ENCODE peak calls at places on chromosomes 6 and 20, in five cellular contexts. M is ovary; P is neural progenitor cell; C is naive thymus-derived CD4-positive, alpha-beta T cell; T is fibroblast of lung. W is an unnamed sample. For H3K4me1 and H3K9me3, the result is how much of the 10 kb centered on the place peaks cover.

GRCh38 chr6:35445691-35446090 is 6.4 kb upstream of the FANCE start:
- DNase-seq in M (no peak), P (no peak), C (no peak), T (no peak), W (no peak)

GRCh38 chr20:9491324-9491723 is 23.1 kb upstream of the LAMP5 start:
- DNase-seq in M (no peak), P (no peak), C (no peak), T (no peak), W (no peak)

GRCh38 chr20:56359212-56360132 is 698 bp downstream of the FAM210B start:
- DNase-seq in M (peak), P (peak), C (no peak), T (peak), W (peak)

GRCh38 chr6:167512926-167513325 is 188.0 kb downstream of the TTLL2 start:
- DNase-seq in M (no peak), P (no peak), C (no peak), T (no peak), W (no peak)

GRCh38 chr20:19013907-19014306 is 198.5 kb upstream of the SLC24A3 start:
- DNase-seq in M (no peak), P (no peak), C (no peak), T (no peak), W (no peak)

GRCh38 chr6:142384455-142385332 is 82.9 kb downstream of the ADGRG6 start:
- DNase-seq in M (no peak), P (no peak), C (no peak), T (peak), W (peak)

GRCh38 chr6:156854466-156855161 is 77.4 kb downstream of the ARID1B start:
- DNase-seq in M (no peak), P (no peak), C (no peak), T (no peak), W (no peak)

GRCh38 chr20:64232794-64233193 is 22.8 kb upstream of the PCMTD2 start:
- DNase-seq in M (peak), P (no peak), C (no peak), T (no peak), W (no peak)

GRCh38 chr20:36093025-36093803 is 61.3 kb upstream of the EPB41L1 start:
- DNase-seq in M (peak), P (peak), C (peak), T (peak), W (peak)

GRCh38 chr20:62557425-62557824 is 81.6 kb upstream of the GATA5 start:
- DNase-seq in M (no peak), P (no peak), C (no peak), T (no peak), W (no peak)

GRCh38 chr6:2021713-2022125 is 223.7 kb downstream of the GMDS start:
- DNase-seq in M (peak), P (peak), C (no peak), T (peak), W (peak)

GRCh38 chr6:54801669-54802068 is 44.9 kb upstream of the FAM83B start:
- DNase-seq in M (no peak), P (no peak), C (no peak), T (peak), W (peak)

GRCh38 chr20:8018928-8019177 is 708 bp downstream of the TMX4 start:
- DNase-seq in M (no peak), P (no peak), C (peak), T (no peak), W (no peak)

GRCh38 chr6:100462396-100462795 is 2.3 kb downstream of the SIM1 start:
- DNase-seq in M (no peak), P (no peak), C (no peak), T (no peak), W (no peak)

GRCh38 chr6:129140571-129140970 is 257.6 kb downstream of the LAMA2 start:
- DNase-seq in M (peak), P (no peak), C (no peak), T (no peak), W (peak)

GRCh38 chr6:138689849-138690248 is 83.7 kb upstream of the CCDC28A start:
- DNase-seq in M (no peak), P (no peak), C (no peak), T (peak), W (no peak)

DNA sequence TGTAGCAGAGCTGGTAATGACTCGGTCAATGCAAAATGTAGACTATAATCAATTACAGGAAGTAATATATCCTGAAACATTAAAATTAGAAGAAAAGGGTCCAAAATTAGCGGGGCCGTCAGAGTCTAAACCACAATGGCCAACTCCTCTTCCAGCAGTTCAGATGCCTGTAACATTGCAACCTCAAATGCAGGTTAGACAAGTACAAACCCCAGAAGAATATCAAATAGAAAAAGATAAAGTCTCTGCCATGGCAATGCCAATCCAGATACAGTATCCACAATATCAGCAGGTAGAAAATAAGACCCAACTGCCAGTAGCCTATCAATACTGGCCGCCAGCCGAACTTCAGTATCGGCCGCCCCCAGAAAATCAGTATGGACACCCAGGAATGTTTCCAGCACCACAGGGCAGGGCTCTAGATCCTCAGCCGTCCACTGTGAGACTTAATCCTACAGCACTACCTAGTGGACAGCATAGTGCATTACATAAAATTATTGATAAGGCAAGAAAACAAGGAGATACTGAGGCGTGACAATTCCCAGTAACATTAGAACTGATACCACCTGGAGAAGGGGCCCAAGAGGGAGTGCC is 158.4 kb downstream of the GPX5 start:
- DNase-seq in M (no peak), P (peak), C (peak), T (peak), W (peak)
- H3K4me3 ChIP-seq in M (no peak), P (no peak), C (no peak), T (no peak), W (no peak)

DNA sequence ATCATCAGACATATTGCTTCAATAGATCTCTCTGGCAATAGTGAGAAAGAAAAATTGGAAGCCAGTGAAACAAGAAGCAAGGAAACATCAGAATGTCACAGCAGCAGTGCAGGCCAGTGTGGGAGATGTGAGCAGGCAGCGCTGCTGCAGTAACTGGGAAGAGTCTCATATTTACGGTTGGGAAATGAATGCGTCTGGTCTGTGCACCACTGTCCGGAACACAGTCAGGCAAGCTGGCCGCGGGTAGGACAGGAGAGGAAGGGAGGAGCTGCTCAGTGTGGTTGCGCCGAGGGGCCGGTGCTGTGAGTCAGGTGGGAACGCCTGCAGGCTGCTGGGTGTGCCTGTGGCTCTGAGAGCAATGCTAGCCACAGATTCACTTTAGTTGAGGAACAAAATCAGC is 6.4 kb upstream of the PSMG4 start:
- DNase-seq in M (no peak), P (no peak), C (no peak), T (no peak), W (no peak)
- H3K4me1 ChIP-seq in M (under half), P (under half), C (under half), T (under half), W (under half)

GRCh38 chr20:26354521-26354920 is 657.9 kb upstream of the ZNF337 start:
- DNase-seq in M (no peak), P (no peak), C (no peak), T (no peak), W (no peak)
- H3K9me3 ChIP-seq in M (under half), P (under half), C (under half), T (under half), W (under half)

GRCh38 chr6:104522533-104522932 is 337.2 kb downstream of the HACE1 start:
- DNase-seq in M (no peak), P (no peak), C (no peak), T (no peak), W (no peak)

GRCh38 chr6:104527761-104528415 is 331.8 kb downstream of the HACE1 start:
- DNase-seq in M (no peak), P (peak), C (no peak), T (peak), W (peak)

GRCh38 chr6:104527311-104527710 is 332.4 kb downstream of the HACE1 start:
- DNase-seq in M (no peak), P (no peak), C (no peak), T (no peak), W (no peak)

GRCh38 chr6:104526383-104526782 is 333.3 kb downstream of the HACE1 start:
- DNase-seq in M (no peak), P (no peak), C (no peak), T (no peak), W (no peak)

DNA sequence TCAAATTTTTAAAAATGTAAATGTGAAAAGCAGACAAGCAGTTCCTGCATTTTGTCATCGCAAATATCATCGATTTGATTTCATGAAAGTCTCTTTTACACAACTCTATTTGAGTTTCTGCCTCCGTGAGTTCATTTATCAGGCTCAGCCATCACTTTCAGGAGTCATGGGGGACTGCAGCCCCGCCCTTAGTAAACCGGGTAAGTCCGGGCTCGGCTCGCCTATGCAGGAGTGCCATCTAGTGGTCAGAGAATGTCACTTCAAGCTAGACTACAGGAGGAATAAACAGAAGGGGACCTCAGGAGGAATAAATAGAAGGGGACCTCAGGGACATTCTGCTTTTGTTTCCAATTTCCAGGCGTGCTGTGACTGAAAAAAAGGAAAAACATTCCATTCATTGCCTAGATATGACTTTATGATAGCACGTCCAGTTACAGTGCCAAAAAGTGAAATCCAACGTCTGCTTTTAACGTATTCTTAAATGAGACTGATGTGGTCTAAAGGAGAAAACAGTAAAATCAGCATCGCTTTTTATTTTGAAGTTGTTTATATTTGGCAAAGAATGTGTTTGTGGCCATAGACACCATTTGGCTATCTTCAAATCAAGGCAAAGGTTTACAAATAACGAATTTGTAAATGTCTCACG is 333.9 kb downstream of the HACE1 start:
- DNase-seq in M (peak), P (peak), C (peak), T (peak), W (peak)
- H3K4me3 ChIP-seq in M (peak), P (no peak), C (no peak), T (peak), W (peak)